ENCODE peak calls at places on chromosome X, in five cellular contexts. Y is GM04503; G is progenitor cell of endocrine pancreas; M is central memory CD8-positive, alpha-beta T cell; H is head of caudate nucleus. S is an unnamed sample.

GRCh38 chrX:110173192-110174175 is 144.4 kb downstream of the AMMECR1 start:
- DNase-seq in G (no peak), Y (no peak), H (no peak), M (no peak), S (no peak)

GRCh38 chrX:8731579-8732395 is at the start of gene ANOS1:
- DNase-seq in H (peak), M (no peak), G (peak), Y (no peak), S (no peak)

GRCh38 chrX:15150578-15150977 is 119.3 kb downstream of the ASB9 start:
- DNase-seq in G (no peak), Y (no peak), M (no peak), H (no peak), S (no peak)

GRCh38 chrX:39688576-39689373 is 409.0 kb downstream of the BCOR start:
- DNase-seq in Y (no peak), H (peak), G (peak), M (no peak), S (peak)

GRCh38 chrX:3962511-3963350 is 249.3 kb upstream of the PRKX start:
- DNase-seq in G (peak), Y (no peak), H (peak), M (no peak), S (peak)

GRCh38 chrX:65667503-65668355 is at the start of gene MSN:
- DNase-seq in Y (no peak), G (peak), M (peak), H (peak), S (peak)

GRCh38 chrX:34873500-34874225 is 68.9 kb upstream of the FAM47B start:
- DNase-seq in M (no peak), Y (no peak), G (no peak), H (no peak), S (no peak)

GRCh38 chrX:43809463-43809862 is 72.8 kb downstream of the MAOB start:
- DNase-seq in H (no peak), M (no peak), Y (peak), G (no peak), S (no peak)

GRCh38 chrX:114959729-114960128 is 57.7 kb downstream of the IL13RA2 start:
- DNase-seq in H (no peak), G (no peak), M (no peak), Y (no peak), S (peak)

GRCh38 chrX:447052-447451 is 60.3 kb upstream of the PPP2R3B start:
- DNase-seq in G (no peak), Y (no peak), M (no peak), H (no peak), S (no peak)

GRCh38 chrX:106891762-106892161 is 11.4 kb downstream of the RIPPLY1 start:
- DNase-seq in Y (no peak), H (no peak), G (no peak), M (no peak), S (no peak)

GRCh38 chrX:87805829-87806490 is 288.4 kb downstream of the KLHL4 start:
- DNase-seq in M (no peak), Y (no peak), H (no peak), G (no peak), S (no peak)

GRCh38 chrX:129632443-129632842 is 22.3 kb downstream of the APLN start:
- DNase-seq in Y (no peak), M (no peak), G (no peak), H (no peak), S (no peak)

GRCh38 chrX:48798318-48798717 is 3.5 kb upstream of the HDAC6 start:
- DNase-seq in M (no peak), H (no peak), Y (no peak), G (no peak), S (no peak)

GRCh38 chrX:19678941-19679340 is 163.6 kb upstream of the MAP3K15 start:
- DNase-seq in M (peak), G (no peak), Y (no peak), H (no peak), S (no peak)

GRCh38 chrX:5870238-5870637 is 358.4 kb downstream of the NLGN4X start:
- DNase-seq in H (no peak), Y (peak), M (no peak), G (no peak), S (no peak)

GRCh38 chrX:78555401-78555980 is 103.6 kb downstream of the RTL3 start:
- DNase-seq in M (no peak), G (no peak), H (no peak), Y (no peak), S (peak)